ENCODE peak calls at places on chromosomes 6 and 20, in ten cellular contexts. N is GM23248; V is activated T-helper 1 cell treated with anti-CD3 and anti-CD28 coated beads, Interleukin-2, amount 50 U/mL, for 16 hours; L is Daoy; K is mesothelial cell of epicardium; X is neuronal stem cell; W is activated CD4-positive, alpha-beta T cell treated with anti-CD3 and anti-CD28 coated beads, Interleukin-2, amount 50 U/mL, for 1 hour; M is iris pigment epithelial cell; Z is PC-3; U is amygdala. H is an unnamed sample.

GRCh38 chr20:50918403-50918802 is 12.8 kb downstream of the ADNP start:
- DNase-seq in U (no peak), K (no peak), M (peak; percentile 64), Z (no peak), V (no peak), N (peak; percentile 75), L (no peak), W (no peak), X (no peak), H (no peak)

GRCh38 chr20:46328180-46328882 is 20.0 kb upstream of the CDH22 start:
- DNase-seq in U (no peak), Z (no peak), M (no peak), N (no peak), X (no peak), K (no peak), W (no peak), L (no peak), V (no peak), H (no peak)

GRCh38 chr20:26276811-26277210 is 580.2 kb upstream of the ZNF337 start:
- DNase-seq in Z (no peak), N (peak; percentile 43), W (no peak), X (no peak), U (no peak), V (no peak), M (no peak), K (no peak), L (peak; percentile 20), H (no peak)

GRCh38 chr20:48875233-48875913 is 46.1 kb upstream of the ARFGEF2 start:
- DNase-seq in L (no peak), U (no peak), W (no peak), V (no peak), K (no peak), Z (no peak), N (no peak), X (no peak), M (no peak), H (no peak)

GRCh38 chr6:29737707-29738630 is 14.7 kb downstream of the HLA-F start:
- DNase-seq in U (peak; percentile 9), N (peak; percentile 83), Z (peak; percentile 82), L (peak; percentile 69), K (no peak), V (peak; percentile 56), W (peak; percentile 73), M (peak; percentile 78), X (peak; percentile 40), H (no peak)

GRCh38 chr6:30647039-30647801 is at the start of gene C6orf136:
- DNase-seq in N (peak; percentile 87), L (peak; percentile 98), K (peak; percentile 95), U (peak; percentile 28), M (peak; percentile 46), Z (peak; percentile 93), V (peak; percentile 64), X (peak; percentile 89), W (peak; percentile 67), H (peak; percentile 65)

GRCh38 chr6:137867685-137868509 is 838 bp downstream of the TNFAIP3 start:
- DNase-seq in M (no peak), K (no peak), L (peak; percentile 57), X (peak; percentile 38), W (peak; percentile 40), U (no peak), V (no peak), Z (peak; percentile 22), N (peak; percentile 53), H (no peak)

GRCh38 chr6:31935829-31936228 is 8.3 kb downstream of the C2 start:
- DNase-seq in W (no peak), L (no peak), N (no peak), V (no peak), X (no peak), M (no peak), K (no peak), Z (no peak), U (no peak), H (no peak)

GRCh38 chr6:105616521-105616920 is 213.6 kb upstream of the PREP start:
- DNase-seq in Z (peak; percentile 30), N (peak; percentile 61), L (no peak), X (no peak), U (no peak), V (no peak), K (no peak), W (no peak), M (no peak), H (no peak)

GRCh38 chr6:81894788-81895221 is 142.3 kb upstream of the TENT5A start:
- DNase-seq in W (no peak), V (no peak), U (peak; percentile 63), Z (no peak), X (peak; percentile 31), M (peak; percentile 57), K (no peak), N (peak; percentile 67), L (peak; percentile 33), H (no peak)

GRCh38 chr6:165231177-165231576 is 78.2 kb downstream of the C6orf118 start:
- DNase-seq in U (no peak), L (no peak), V (no peak), X (no peak), N (no peak), M (no peak), W (no peak), K (no peak), Z (no peak), H (no peak)

GRCh38 chr6:75802366-75802765 is 53.3 kb downstream of the MYO6 start:
- DNase-seq in L (peak; percentile 83), K (no peak), M (peak; percentile 34), X (no peak), N (peak; percentile 21), V (no peak), W (no peak), U (no peak), Z (no peak), H (no peak)

GRCh38 chr6:10033223-10033829 is 381.5 kb downstream of the TFAP2A start:
- DNase-seq in V (no peak), L (peak; percentile 75), X (no peak), M (peak; percentile 26), U (no peak), W (no peak), Z (peak; percentile 53), K (no peak), N (peak; percentile 26), H (no peak)

GRCh38 chr20:7772376-7772775 is 167.9 kb downstream of the HAO1 start:
- DNase-seq in U (no peak), L (no peak), N (peak; percentile 53), X (no peak), Z (no peak), K (no peak), M (peak; percentile 69), V (no peak), W (no peak), H (no peak)

GRCh38 chr20:4289875-4290274 is 274.5 kb upstream of the RNF24 start:
- DNase-seq in K (no peak), Z (peak; percentile 6), L (no peak), N (no peak), U (no peak), X (no peak), W (no peak), M (no peak), V (no peak), H (no peak)

GRCh38 chr6:1701668-1702353 is 92.1 kb downstream of the FOXC1 start:
- DNase-seq in Z (peak; percentile 52), X (no peak), K (no peak), V (no peak), U (no peak), W (no peak), N (peak; percentile 98), M (peak; percentile 94), L (peak; percentile 88), H (peak; percentile 95)

GRCh38 chr20:46546936-46547335 is 3.5 kb downstream of the OCSTAMP start:
- DNase-seq in L (no peak), Z (no peak), W (no peak), N (no peak), U (no peak), V (no peak), K (no peak), M (no peak), X (no peak), H (no peak)

GRCh38 chr6:7150381-7151064 is 42.8 kb downstream of the RREB1 start:
- DNase-seq in W (no peak), V (no peak), X (no peak), M (no peak), K (no peak), U (no peak), N (no peak), Z (no peak), L (no peak), H (no peak)

GRCh38 chr6:34106900-34107299 is 39.0 kb downstream of the GRM4 start:
- DNase-seq in V (no peak), K (no peak), Z (no peak), M (no peak), U (no peak), W (no peak), X (no peak), L (no peak), N (no peak), H (no peak)

GRCh38 chr20:41631826-41632225 is 13.6 kb upstream of the CHD6 start:
- DNase-seq in M (no peak), X (no peak), L (peak; percentile 86), K (no peak), V (no peak), Z (no peak), U (no peak), W (no peak), N (peak; percentile 83), H (peak; percentile 26)

GRCh38 chr6:134031696-134032255 is 20.6 kb downstream of the SLC2A12 start:
- DNase-seq in W (no peak), N (peak; percentile 44), K (no peak), X (no peak), V (no peak), U (no peak), M (peak; percentile 52), Z (peak; percentile 38), L (peak; percentile 45), H (no peak)

GRCh38 chr20:51382986-51383821 is 159.3 kb downstream of the NFATC2 start:
- DNase-seq in Z (peak; percentile 95), M (no peak), N (peak; percentile 58), X (no peak), W (no peak), U (no peak), L (no peak), K (no peak), V (no peak), H (no peak)

GRCh38 chr6:43699564-43700186 is 12.1 kb upstream of the MRPS18A start:
- DNase-seq in V (no peak), M (peak; percentile 53), L (peak; percentile 73), K (no peak), N (peak; percentile 23), W (no peak), X (no peak), Z (peak; percentile 75), U (no peak), H (no peak)

GRCh38 chr6:33770116-33770832 is 18.7 kb downstream of the LEMD2 start:
- DNase-seq in W (no peak), X (no peak), N (peak; percentile 37), L (no peak), M (peak; percentile 16), Z (no peak), V (no peak), K (no peak), U (no peak), H (no peak)

GRCh38 chr6:159106627-159107241 is 61.9 kb upstream of the TAGAP start:
- DNase-seq in W (peak; percentile 85), Z (peak; percentile 30), N (peak; percentile 58), M (peak; percentile 55), X (peak; percentile 43), L (peak; percentile 71), V (peak; percentile 81), K (no peak), U (peak; percentile 16), H (peak; percentile 10)

GRCh38 chr20:63086421-63087235 is 79.9 kb upstream of the BHLHE23 start:
- DNase-seq in W (no peak), V (no peak), U (no peak), K (peak; percentile 7), N (no peak), M (no peak), X (no peak), Z (no peak), L (no peak), H (no peak)

GRCh38 chr6:25017932-25018581 is 82.3 kb upstream of the RIPOR2 start:
- DNase-seq in X (peak; percentile 48), K (no peak), L (peak; percentile 77), V (peak; percentile 57), Z (peak; percentile 79), W (peak; percentile 83), M (peak; percentile 82), N (peak; percentile 75), U (no peak), H (no peak)

GRCh38 chr6:144305985-144306384 is 20.9 kb downstream of the UTRN start:
- DNase-seq in Z (peak; percentile 28), N (peak; percentile 19), L (peak; percentile 77), U (no peak), X (no peak), V (no peak), M (peak; percentile 82), W (no peak), K (no peak), H (no peak)